ENCODE peak calls at places on chromosome X, in eight cellular contexts. V, K, H, A, M, D, F and Z are unnamed samples.

GRCh38 chrX:110563276-110563675 is 204.6 kb downstream of the RTL9 start:
- DNase-seq in V (peak), K (no peak), M (no peak), D (no peak), A (no peak), F (no peak), H (no peak), Z (no peak)

GRCh38 chrX:142938793-142939192 is 86.9 kb upstream of the SPANXN4 start:
- DNase-seq in D (no peak), M (no peak), A (no peak), K (no peak), F (no peak), V (no peak), H (no peak), Z (no peak)

GRCh38 chrX:132043977-132044376 is 20.9 kb downstream of the STK26 start:
- DNase-seq in K (no peak), M (no peak), H (no peak), D (no peak), F (no peak), V (no peak), A (no peak), Z (no peak)

GRCh38 chrX:24149346-24150050 is at the start of gene ZFX:
- DNase-seq in K (peak), D (peak), H (peak), A (peak), F (peak), V (peak), M (peak), Z (peak)

GRCh38 chrX:12702509-12703091 is 88.6 kb upstream of the PRPS2 start:
- DNase-seq in K (no peak), D (no peak), F (peak), M (no peak), V (no peak), H (no peak), A (no peak), Z (peak)

GRCh38 chrX:49816435-49816834 is 12.7 kb upstream of the PAGE4 start:
- DNase-seq in D (no peak), K (no peak), M (no peak), H (no peak), F (no peak), A (no peak), V (no peak), Z (no peak)

GRCh38 chrX:40581333-40581910 is 652 bp downstream of the ATP6AP2 start:
- DNase-seq in V (no peak), F (no peak), D (no peak), H (peak), A (no peak), M (no peak), K (no peak), Z (peak)

GRCh38 chrX:15128838-15129237 is 141.0 kb downstream of the ASB9 start:
- DNase-seq in F (no peak), H (no peak), D (no peak), V (no peak), A (no peak), M (no peak), K (no peak), Z (no peak)

GRCh38 chrX:34521563-34521962 is 135.5 kb downstream of the TMEM47 start:
- DNase-seq in F (peak), H (no peak), K (no peak), V (peak), D (no peak), A (no peak), M (no peak), Z (no peak)

GRCh38 chrX:69028006-69028760 is 137.1 kb downstream of the PJA1 start:
- DNase-seq in A (no peak), K (no peak), M (no peak), H (no peak), F (no peak), D (no peak), V (no peak), Z (no peak)

GRCh38 chrX:46381630-46382029 is 163.6 kb downstream of the ZNF674 start:
- DNase-seq in A (no peak), K (peak), F (peak), M (no peak), D (peak), V (peak), H (peak), Z (no peak)

GRCh38 chrX:1213971-1214370 is 1.5 kb upstream of the CRLF2 start:
- DNase-seq in K (no peak), D (no peak), H (no peak), A (no peak), V (no peak), M (no peak), F (no peak), Z (no peak)

GRCh38 chrX:133307094-133307493 is 88.9 kb upstream of the TFDP3 start:
- DNase-seq in F (peak), V (no peak), D (no peak), A (no peak), H (no peak), M (no peak), K (no peak), Z (no peak)

GRCh38 chrX:2320580-2321327 is 180.0 kb downstream of the DHRSX start:
- DNase-seq in K (no peak), H (no peak), A (no peak), M (no peak), D (no peak), F (no peak), V (peak), Z (no peak)

GRCh38 chrX:34653811-34654210 is 3.3 kb downstream of the TMEM47 start:
- DNase-seq in V (no peak), K (no peak), A (no peak), M (no peak), D (no peak), H (no peak), F (peak), Z (no peak)

GRCh38 chrX:151912780-151913179 is at the start of gene MAGEA4:
- DNase-seq in D (no peak), F (no peak), V (no peak), A (no peak), H (no peak), M (no peak), K (no peak), Z (no peak)

GRCh38 chrX:23845316-23845932 is 62.3 kb downstream of the APOO start:
- DNase-seq in H (no peak), F (no peak), D (no peak), K (no peak), V (no peak), M (no peak), A (peak), Z (no peak)

GRCh38 chrX:48538641-48539344 is 721 bp upstream of the TBC1D25 start:
- DNase-seq in K (no peak), H (no peak), V (no peak), F (no peak), D (no peak), A (no peak), M (no peak), Z (no peak)

GRCh38 chrX:127552571-127552970 is 499.6 kb downstream of the ACTRT1 start:
- DNase-seq in F (peak), A (no peak), V (no peak), D (no peak), H (no peak), M (no peak), K (no peak), Z (no peak)

GRCh38 chrX:3518870-3519269 is 172.4 kb upstream of the MXRA5 start:
- DNase-seq in K (no peak), F (no peak), V (peak), M (no peak), H (no peak), A (peak), D (no peak), Z (no peak)

GRCh38 chrX:49002091-49002935 is at the start of gene GRIPAP1:
- DNase-seq in D (peak), A (peak), K (peak), F (peak), V (peak), M (peak), H (peak), Z (peak)

GRCh38 chrX:104343408-104344129 is 88.8 kb upstream of the ESX1 start:
- DNase-seq in A (peak), V (peak), D (peak), M (peak), H (peak), F (peak), K (peak), Z (peak)

GRCh38 chrX:111829345-111829744 is 46.6 kb upstream of the TRPC5OS start:
- DNase-seq in D (no peak), M (no peak), V (no peak), F (no peak), K (no peak), A (no peak), H (no peak), Z (no peak)

GRCh38 chrX:36859231-36859630 is 148.9 kb upstream of the FAM47C start:
- DNase-seq in K (no peak), A (no peak), D (no peak), M (no peak), H (no peak), F (no peak), V (no peak), Z (no peak)

GRCh38 chrX:19869195-19869594 is 18.2 kb downstream of the SH3KBP1 start:
- DNase-seq in A (no peak), M (no peak), K (no peak), D (no peak), F (no peak), V (no peak), H (no peak), Z (peak)

GRCh38 chrX:7019555-7019954 is 128.0 kb upstream of the STS start:
- DNase-seq in H (no peak), M (no peak), D (no peak), F (no peak), V (no peak), K (no peak), A (no peak), Z (no peak)